ENCODE peak calls at places on chromosomes 13 and 19, in eight cellular contexts. N is aorta; K is fibroblast of lung; Z is CD8-positive, alpha-beta memory T cell; I is tibial artery; F is bronchial epithelial cell; Y is PC-3; V is heart right ventricle. O is an unnamed sample.

GRCh38 chr13:31199849-31200635 is at the start of gene B3GLCT:
- DNase-seq in N (peak; percentile 94), K (peak; percentile 62), Z (peak; percentile 84), I (peak; percentile 85), F (peak; percentile 48), Y (peak; percentile 87), V (peak; percentile 65), O (peak; percentile 51)

GRCh38 chr13:76828316-76828741 is 57.9 kb downstream of the KCTD12 start:
- DNase-seq in N (no peak), K (no peak), Z (no peak), I (no peak), F (peak; percentile 46), Y (no peak), V (no peak), O (no peak)

GRCh38 chr19:28961772-28962500 is 251.0 kb downstream of the UQCRFS1 start:
- DNase-seq in N (no peak), K (peak; percentile 14), Z (no peak), I (no peak), F (no peak), Y (no peak), V (no peak), O (no peak)

GRCh38 chr13:28611654-28612131 is 47.2 kb upstream of the POMP start:
- DNase-seq in N (no peak), K (peak; percentile 3), Z (peak; percentile 8), I (no peak), F (no peak), Y (no peak), V (no peak), O (no peak)

GRCh38 chr19:38517321-38517720 is 83.8 kb downstream of the RYR1 start:
- DNase-seq in N (no peak), K (no peak), Z (no peak), I (no peak), F (no peak), Y (no peak), V (no peak), O (no peak)

GRCh38 chr19:29815231-29815630 is 3.4 kb downstream of the CCNE1 start:
- DNase-seq in N (peak; percentile 31), K (no peak), Z (no peak), I (no peak), F (no peak), Y (no peak), V (no peak), O (no peak)

GRCh38 chr19:1214862-1215731 is 9.5 kb downstream of the STK11 start:
- DNase-seq in N (peak; percentile 92), K (peak; percentile 52), Z (no peak), I (peak; percentile 95), F (peak; percentile 45), Y (peak; percentile 60), V (peak; percentile 74), O (no peak)

GRCh38 chr13:67139551-67139950 is 90.6 kb downstream of the PCDH9 start:
- DNase-seq in N (no peak), K (no peak), Z (no peak), I (no peak), F (no peak), Y (no peak), V (no peak), O (no peak)

GRCh38 chr13:106491463-106491862 is 44.0 kb downstream of the EFNB2 start:
- DNase-seq in N (no peak), K (no peak), Z (no peak), I (no peak), F (no peak), Y (no peak), V (no peak), O (no peak)

GRCh38 chr13:106490887-106491321 is 44.6 kb downstream of the EFNB2 start:
- DNase-seq in N (no peak), K (no peak), Z (peak; percentile 10), I (no peak), F (no peak), Y (no peak), V (no peak), O (no peak)

GRCh38 chr13:106491928-106492327 is 43.5 kb downstream of the EFNB2 start:
- DNase-seq in N (no peak), K (no peak), Z (no peak), I (no peak), F (no peak), Y (no peak), V (no peak), O (no peak)

GRCh38 chr13:106493569-106493968 is 41.9 kb downstream of the EFNB2 start:
- DNase-seq in N (no peak), K (no peak), Z (no peak), I (no peak), F (no peak), Y (no peak), V (no peak), O (peak; percentile 18)

DNA sequence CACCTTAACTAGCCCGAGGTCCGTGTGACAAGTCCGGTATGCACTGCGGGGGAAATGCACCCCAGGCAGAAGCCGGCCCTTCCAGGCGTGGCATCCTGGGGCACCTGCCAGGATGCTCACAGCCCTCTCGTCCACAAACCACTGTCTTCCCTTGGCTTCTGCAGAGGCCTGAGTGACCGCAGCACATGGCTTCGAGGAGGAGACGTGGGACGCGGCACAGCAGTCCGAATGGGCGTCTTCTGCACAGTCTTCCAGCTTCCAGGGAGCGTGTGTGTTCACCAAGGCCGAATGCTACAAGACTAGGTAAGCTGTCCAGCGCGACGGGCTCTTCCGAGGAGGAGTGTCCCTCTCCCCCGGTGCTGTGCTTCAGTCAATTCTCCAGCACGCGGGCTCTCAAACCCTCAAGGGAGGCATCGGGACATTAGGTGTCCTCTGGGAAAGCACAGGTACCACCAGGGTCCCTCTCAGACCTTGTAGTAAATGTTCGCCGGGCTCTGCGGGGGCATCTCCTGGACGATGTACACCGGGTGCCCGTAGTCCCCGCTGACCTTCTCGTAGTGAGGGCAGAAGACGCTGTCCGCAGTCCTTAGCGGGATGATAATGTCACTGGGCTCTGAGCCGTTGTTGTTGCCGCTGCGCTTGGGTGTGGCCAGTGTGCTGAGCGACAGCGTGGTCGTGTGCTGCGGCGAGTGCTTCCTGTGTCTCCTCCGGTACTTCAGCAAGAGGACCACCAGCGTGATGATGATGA is 42.7 kb downstream of the EFNB2 start:
- DNase-seq in N (no peak), K (no peak), Z (no peak), I (no peak), F (no peak), Y (no peak), V (no peak), O (no peak)
- H3K36me3 ChIP-seq in N (no peaks in the 10 kb centered on the region), K (peaks cover 4% of the 10 kb centered on the region), Z (no peaks in the 10 kb centered on the region), I (peaks cover 29% of the 10 kb centered on the region), F (peaks cover 23% of the 10 kb centered on the region), Y (peaks cover 12% of the 10 kb centered on the region), V (no peaks in the 10 kb centered on the region), O (peaks cover 22% of the 10 kb centered on the region)

GRCh38 chr19:16085115-16085514 is 8.8 kb downstream of the TPM4 start:
- DNase-seq in N (no peak), K (no peak), Z (no peak), I (no peak), F (peak; percentile 49), Y (peak; percentile 42), V (no peak), O (no peak)
- H3K36me3 ChIP-seq in N (peaks cover 9% of the 10 kb centered on the region), K (peaks cover 55% of the 10 kb centered on the region), Z (peaks cover 66% of the 10 kb centered on the region), I (peaks cover 92% of the 10 kb centered on the region), F (peaks cover 64% of the 10 kb centered on the region), Y (peaks cover 67% of the 10 kb centered on the region), V (peaks cover 62% of the 10 kb centered on the region), O (peaks cover 92% of the 10 kb centered on the region)

GRCh38 chr19:2806736-2807378 is 12.8 kb upstream of the ZNF554 start:
- DNase-seq in N (no peak), K (no peak), Z (no peak), I (no peak), F (no peak), Y (no peak), V (no peak), O (no peak)

GRCh38 chr19:2807379-2808128 is 12.1 kb upstream of the ZNF554 start:
- DNase-seq in N (no peak), K (no peak), Z (no peak), I (no peak), F (no peak), Y (no peak), V (no peak), O (no peak)

GRCh38 chr19:2809387-2810140 is 10.1 kb upstream of the ZNF554 start:
- DNase-seq in N (no peak), K (no peak), Z (no peak), I (no peak), F (no peak), Y (no peak), V (no peak), O (no peak)

GRCh38 chr19:2810141-2811091 is 9.3 kb upstream of the ZNF554 start:
- DNase-seq in N (no peak), K (no peak), Z (no peak), I (no peak), F (no peak), Y (no peak), V (no peak), O (no peak)

DNA sequence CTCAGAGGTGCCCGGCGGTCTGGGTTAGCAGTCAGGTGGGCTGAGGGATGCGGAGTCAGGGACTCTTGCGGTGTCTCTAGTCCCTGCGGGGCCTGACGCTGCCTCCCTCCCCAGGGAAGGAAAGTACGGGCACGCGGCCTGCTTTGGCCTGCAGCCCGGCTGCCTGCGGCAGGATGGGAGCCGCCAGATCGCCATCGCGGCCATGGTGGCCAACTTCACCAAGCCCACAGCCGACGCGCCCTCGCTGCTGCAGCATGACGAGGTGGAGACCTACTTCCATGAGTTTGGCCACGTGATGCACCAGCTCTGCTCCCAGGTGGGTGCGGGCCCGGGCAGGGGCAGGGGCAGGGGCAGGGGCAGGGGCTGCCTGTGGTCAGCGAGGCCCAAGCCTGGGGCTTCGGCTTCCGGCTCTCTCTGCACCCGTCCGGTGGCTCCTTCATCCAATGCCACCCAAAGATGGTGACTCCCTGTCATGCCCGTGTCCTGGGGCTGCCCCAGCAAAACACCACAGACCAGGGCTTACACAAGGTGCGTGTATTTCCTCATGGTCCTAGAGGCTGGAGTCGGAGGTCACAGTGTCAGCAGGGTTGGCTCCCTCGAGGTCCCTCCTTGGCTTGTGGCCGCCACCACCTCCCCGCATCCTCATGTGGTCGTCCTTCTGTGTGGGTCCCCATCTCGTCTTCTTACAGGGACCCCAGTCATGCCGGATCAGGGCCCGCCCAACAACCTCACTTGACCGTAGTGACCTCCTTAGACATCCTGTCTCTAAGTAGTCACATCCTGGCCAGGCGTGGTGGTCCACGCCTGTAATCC is 11.3 kb upstream of the ZNF554 start:
- DNase-seq in N (no peak), K (no peak), Z (no peak), I (no peak), F (no peak), Y (no peak), V (no peak), O (no peak)
- H3K36me3 ChIP-seq in N (no peaks in the 10 kb centered on the region), K (peaks cover 17% of the 10 kb centered on the region), Z (no peaks in the 10 kb centered on the region), I (peaks cover 4% of the 10 kb centered on the region), F (peaks cover 28% of the 10 kb centered on the region), Y (no peaks in the 10 kb centered on the region), V (peaks cover 26% of the 10 kb centered on the region), O (peaks cover 100% of the 10 kb centered on the region)

DNA sequence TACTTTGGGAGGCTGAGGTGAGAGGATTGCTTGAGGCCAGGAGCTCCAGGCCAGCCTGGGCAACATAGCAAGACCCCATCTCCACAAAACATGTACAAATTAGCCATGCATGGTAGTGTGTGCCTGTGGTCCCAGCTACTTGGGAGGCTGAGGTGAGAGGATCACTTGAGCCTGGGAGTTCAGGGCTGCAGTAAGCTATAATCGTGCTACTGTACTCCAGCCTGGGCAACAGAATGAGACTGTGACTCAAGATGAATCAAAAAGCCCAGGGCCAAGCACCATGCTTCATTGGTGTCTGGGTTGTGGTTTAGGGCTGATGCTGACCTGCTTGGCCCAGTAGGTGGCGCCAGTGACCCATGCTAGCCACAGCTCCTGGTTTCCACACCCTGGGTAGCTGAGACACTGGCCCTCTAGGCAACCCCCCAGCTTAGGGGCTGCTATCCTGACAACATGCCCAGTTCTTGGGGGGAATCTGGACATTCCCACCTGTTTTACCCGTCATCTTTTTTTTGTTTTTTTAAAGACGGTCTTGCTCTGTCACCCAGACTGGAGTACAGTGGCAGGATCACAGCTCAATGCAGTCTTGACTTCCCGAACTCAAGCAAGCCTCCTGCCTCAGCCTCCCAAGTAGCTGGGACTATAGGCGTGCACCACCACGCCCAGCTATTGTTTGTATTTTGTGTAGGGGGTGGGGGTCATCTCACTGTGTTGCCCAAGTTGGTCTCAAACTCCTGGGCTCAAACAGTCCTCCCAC is 5.5 kb downstream of the CCDC124 start:
- DNase-seq in N (peak; percentile 93), K (peak; percentile 80), Z (peak; percentile 71), I (peak; percentile 82), F (peak; percentile 89), Y (peak; percentile 94), V (peak; percentile 74), O (peak; percentile 76)
- H3K36me3 ChIP-seq in N (no peaks in the 10 kb centered on the region), K (peaks cover 4% of the 10 kb centered on the region), Z (no peaks in the 10 kb centered on the region), I (no peaks in the 10 kb centered on the region), F (peaks cover 4% of the 10 kb centered on the region), Y (peaks cover 3% of the 10 kb centered on the region), V (peaks cover 6% of the 10 kb centered on the region), O (no peaks in the 10 kb centered on the region)